ENCODE peak calls at places on chromosomes 7 and 10, in four cellular contexts. One of them, this sample, is unnamed.

GRCh38 chr10:62637249-62638061 is 167.1 kb upstream of the ADO start:
- DNase-seq in PC-3: peak; percentile 94
- DNase-seq in GM23338: no peak
- DNase-seq in MM.1S: peak; percentile 93
- DNase-seq in this sample: no peak

GRCh38 chr10:12726971-12727831 is 274.3 kb downstream of the CCDC3 start:
- DNase-seq in PC-3: no peak
- DNase-seq in GM23338: no peak
- DNase-seq in MM.1S: no peak
- DNase-seq in this sample: no peak

GRCh38 chr10:132434405-132435005 is 37.5 kb downstream of the PWWP2B start:
- DNase-seq in PC-3: peak; percentile 41
- DNase-seq in GM23338: no peak
- DNase-seq in MM.1S: peak; percentile 26
- DNase-seq in this sample: no peak

GRCh38 chr7:134448359-134449229 is 10.3 kb downstream of the AKR1B1 start:
- DNase-seq in PC-3: peak; percentile 97
- DNase-seq in GM23338: no peak
- DNase-seq in MM.1S: no peak
- DNase-seq in this sample: no peak

GRCh38 chr10:68231106-68231901 is 609 bp downstream of the ATOH7 start:
- DNase-seq in PC-3: peak; percentile 84
- DNase-seq in GM23338: peak; percentile 87
- DNase-seq in MM.1S: peak; percentile 80
- DNase-seq in this sample: peak; percentile 87

GRCh38 chr10:31739759-31740158 is 188.9 kb downstream of the ARHGAP12 start:
- DNase-seq in PC-3: no peak
- DNase-seq in GM23338: no peak
- DNase-seq in MM.1S: no peak
- DNase-seq in this sample: no peak

GRCh38 chr7:150420242-150420641 is 30.2 kb upstream of the GIMAP8 start:
- DNase-seq in PC-3: no peak
- DNase-seq in GM23338: no peak
- DNase-seq in MM.1S: no peak
- DNase-seq in this sample: peak; percentile 1

GRCh38 chr10:117537904-117538524 is 4.5 kb upstream of the EMX2 start:
- DNase-seq in PC-3: no peak
- DNase-seq in GM23338: no peak
- DNase-seq in MM.1S: no peak
- DNase-seq in this sample: no peak

GRCh38 chr10:71748671-71749191 is 24.6 kb downstream of the VSIR start:
- DNase-seq in PC-3: no peak
- DNase-seq in GM23338: no peak
- DNase-seq in MM.1S: peak; percentile 89
- DNase-seq in this sample: no peak

GRCh38 chr7:157427811-157428553 is 91.2 kb downstream of the DNAJB6 start:
- DNase-seq in PC-3: no peak
- DNase-seq in GM23338: no peak
- DNase-seq in MM.1S: no peak
- DNase-seq in this sample: no peak

GRCh38 chr7:70788276-70788675 is 343.7 kb upstream of the GALNT17 start:
- DNase-seq in PC-3: no peak
- DNase-seq in GM23338: peak; percentile 33
- DNase-seq in MM.1S: no peak
- DNase-seq in this sample: no peak

GRCh38 chr10:132669208-132669861 is 116.6 kb downstream of the NKX6-2 start:
- DNase-seq in PC-3: no peak
- DNase-seq in GM23338: no peak
- DNase-seq in MM.1S: no peak
- DNase-seq in this sample: no peak

GRCh38 chr7:22863156-22863899 is 40.7 kb upstream of the TOMM7 start:
- DNase-seq in PC-3: no peak
- DNase-seq in GM23338: no peak
- DNase-seq in MM.1S: no peak
- DNase-seq in this sample: no peak

GRCh38 chr7:25856056-25856780 is 295.8 kb upstream of the NFE2L3 start:
- DNase-seq in PC-3: no peak
- DNase-seq in GM23338: peak; percentile 36
- DNase-seq in MM.1S: no peak
- DNase-seq in this sample: no peak

GRCh38 chr10:48895198-48895720 is 44.4 kb downstream of the LRRC18 start:
- DNase-seq in PC-3: no peak
- DNase-seq in GM23338: no peak
- DNase-seq in MM.1S: no peak
- DNase-seq in this sample: no peak

GRCh38 chr10:11921800-11922387 is 98.7 kb downstream of the PROSER2 start:
- DNase-seq in PC-3: no peak
- DNase-seq in GM23338: no peak
- DNase-seq in MM.1S: no peak
- DNase-seq in this sample: no peak

GRCh38 chr7:83547526-83547925 is 101.4 kb downstream of the SEMA3E start:
- DNase-seq in PC-3: peak; percentile 95
- DNase-seq in GM23338: no peak
- DNase-seq in MM.1S: peak; percentile 87
- DNase-seq in this sample: peak; percentile 52

GRCh38 chr10:97648557-97649404 is 8.3 kb downstream of the PI4K2A start:
- DNase-seq in PC-3: peak; percentile 91
- DNase-seq in GM23338: peak; percentile 60
- DNase-seq in MM.1S: no peak
- DNase-seq in this sample: peak; percentile 61

GRCh38 chr7:128919881-128920789 is 9.6 kb upstream of the KCP start:
- DNase-seq in PC-3: no peak
- DNase-seq in GM23338: peak; percentile 59
- DNase-seq in MM.1S: no peak
- DNase-seq in this sample: no peak

GRCh38 chr7:12111461-12112405 is 99.4 kb upstream of the TMEM106B start:
- DNase-seq in PC-3: no peak
- DNase-seq in GM23338: peak; percentile 81
- DNase-seq in MM.1S: peak; percentile 26
- DNase-seq in this sample: no peak

GRCh38 chr10:27192284-27192683 is 37.1 kb downstream of the MASTL start:
- DNase-seq in PC-3: peak; percentile 82
- DNase-seq in GM23338: no peak
- DNase-seq in MM.1S: no peak
- DNase-seq in this sample: peak; percentile 25

GRCh38 chr10:108363566-108363965 is 1199.1 kb upstream of the SORCS1 start:
- DNase-seq in PC-3: no peak
- DNase-seq in GM23338: no peak
- DNase-seq in MM.1S: no peak
- DNase-seq in this sample: no peak

GRCh38 chr10:125880719-125881118 is 373 bp downstream of the DHX32 start:
- DNase-seq in PC-3: no peak
- DNase-seq in GM23338: peak; percentile 8
- DNase-seq in MM.1S: no peak
- DNase-seq in this sample: no peak

GRCh38 chr10:125882596-125882995 is 1.5 kb upstream of the DHX32 start:
- DNase-seq in PC-3: no peak
- DNase-seq in GM23338: no peak
- DNase-seq in MM.1S: no peak
- DNase-seq in this sample: no peak

GRCh38 chr10:125878957-125879835 is 1.9 kb downstream of the DHX32 start:
- DNase-seq in PC-3: peak; percentile 92
- DNase-seq in GM23338: no peak
- DNase-seq in MM.1S: no peak
- DNase-seq in this sample: peak; percentile 55

GRCh38 chr10:125883198-125883597 is 2.1 kb upstream of the DHX32 start:
- DNase-seq in PC-3: no peak
- DNase-seq in GM23338: no peak
- DNase-seq in MM.1S: no peak
- DNase-seq in this sample: no peak

GRCh38 chr10:125881192-125881591 is at the start of gene DHX32:
- DNase-seq in PC-3: no peak
- DNase-seq in GM23338: peak; percentile 91
- DNase-seq in MM.1S: no peak
- DNase-seq in this sample: no peak
- H3K9me2 ChIP-seq in PC-3: no peaks in the 10 kb centered on the region
- H3K9me2 ChIP-seq in GM23338: no peaks in the 10 kb centered on the region
- H3K9me2 ChIP-seq in MM.1S: no peaks in the 10 kb centered on the region
- H3K9me2 ChIP-seq in this sample: no peaks in the 10 kb centered on the region

DNA sequence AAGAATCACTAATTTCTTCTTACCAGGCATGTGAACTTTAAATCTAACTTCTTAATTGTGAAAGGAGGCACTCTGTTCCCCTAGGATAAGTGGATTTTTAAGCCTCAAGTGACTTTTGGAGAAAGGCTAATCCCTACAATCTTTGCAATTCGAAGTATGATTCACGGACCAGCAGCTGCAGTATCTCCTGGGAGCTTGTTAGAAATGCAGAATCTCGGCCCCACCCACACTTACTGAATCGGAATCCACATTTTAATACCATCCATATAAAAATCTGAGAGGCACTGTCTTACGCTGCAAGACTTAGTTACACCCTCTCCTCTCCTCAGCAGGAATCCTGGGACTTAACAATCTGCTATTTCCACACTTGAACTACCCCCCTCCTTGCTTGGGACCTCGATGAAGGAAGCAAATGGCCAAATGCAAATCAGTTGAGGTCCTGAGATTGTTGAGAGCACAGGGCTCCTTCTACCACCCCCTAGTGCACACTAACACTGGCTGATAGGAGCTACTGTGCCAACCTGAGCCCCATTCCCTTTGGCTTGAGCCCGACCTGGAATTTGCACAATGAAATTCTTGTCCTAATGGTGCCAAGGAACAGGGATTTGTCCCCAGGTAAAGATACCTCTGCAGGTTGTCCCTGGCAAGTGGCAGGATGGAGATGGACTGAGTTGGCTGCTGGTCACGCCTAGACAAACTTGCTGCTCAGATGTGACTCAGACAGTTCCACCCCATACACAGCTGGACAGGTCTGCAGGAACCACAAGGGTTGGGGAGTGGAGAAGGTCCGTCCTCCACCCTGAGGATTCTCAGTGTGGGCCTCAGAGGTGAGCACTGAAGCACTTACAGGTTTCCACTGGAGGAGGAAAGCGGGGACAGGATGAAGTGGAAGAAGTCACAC is 20.8 kb downstream of the ITPRIP start:
- DNase-seq in PC-3: peak; percentile 56
- DNase-seq in GM23338: no peak
- DNase-seq in MM.1S: no peak
- DNase-seq in this sample: peak; percentile 39
- TF ChIP-seq EZH2phosphoT487 in PC-3: no peak
- TF ChIP-seq EZH2phosphoT487 in GM23338: no peak
- TF ChIP-seq EZH2phosphoT487 in MM.1S: no peak
- TF ChIP-seq EZH2phosphoT487 in this sample: no peak

GRCh38 chr7:69517985-69518731 is 80.1 kb upstream of the AUTS2 start:
- DNase-seq in PC-3: no peak
- DNase-seq in GM23338: peak; percentile 79
- DNase-seq in MM.1S: no peak
- DNase-seq in this sample: no peak

DNA sequence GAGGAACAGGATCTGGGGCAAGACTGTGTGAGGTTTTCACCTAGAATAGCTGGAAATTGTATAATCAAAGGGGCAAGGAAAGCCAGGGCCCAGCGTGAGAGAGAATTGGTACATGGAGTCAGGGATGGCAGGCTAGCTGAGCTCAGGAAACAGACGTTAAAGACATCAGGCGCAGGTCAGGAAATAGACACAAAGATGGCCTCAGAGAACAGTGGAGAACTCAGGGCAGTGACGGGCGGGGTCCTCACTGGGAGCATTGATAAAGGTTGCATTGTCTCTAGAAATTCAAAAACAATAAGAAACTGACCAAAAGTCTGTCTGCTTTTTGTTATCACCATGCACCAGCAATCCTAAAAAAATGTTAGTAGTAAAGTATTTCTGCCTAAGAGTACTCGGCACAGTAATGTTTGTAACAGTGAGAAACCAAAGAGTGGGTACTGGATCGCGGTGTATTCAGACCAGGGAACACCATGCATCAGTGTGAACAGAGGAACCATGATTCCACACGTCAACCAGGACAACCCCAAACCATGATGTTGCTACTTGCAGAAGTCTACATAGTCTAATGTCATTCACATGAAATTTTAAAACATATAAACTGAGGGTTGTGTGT is 82.0 kb upstream of the AUTS2 start:
- DNase-seq in PC-3: no peak
- DNase-seq in GM23338: no peak
- DNase-seq in MM.1S: no peak
- DNase-seq in this sample: no peak
- H3K9me2 ChIP-seq in PC-3: no peaks in the 10 kb centered on the region
- H3K9me2 ChIP-seq in GM23338: no peaks in the 10 kb centered on the region
- H3K9me2 ChIP-seq in MM.1S: no peaks in the 10 kb centered on the region
- H3K9me2 ChIP-seq in this sample: no peaks in the 10 kb centered on the region

DNA sequence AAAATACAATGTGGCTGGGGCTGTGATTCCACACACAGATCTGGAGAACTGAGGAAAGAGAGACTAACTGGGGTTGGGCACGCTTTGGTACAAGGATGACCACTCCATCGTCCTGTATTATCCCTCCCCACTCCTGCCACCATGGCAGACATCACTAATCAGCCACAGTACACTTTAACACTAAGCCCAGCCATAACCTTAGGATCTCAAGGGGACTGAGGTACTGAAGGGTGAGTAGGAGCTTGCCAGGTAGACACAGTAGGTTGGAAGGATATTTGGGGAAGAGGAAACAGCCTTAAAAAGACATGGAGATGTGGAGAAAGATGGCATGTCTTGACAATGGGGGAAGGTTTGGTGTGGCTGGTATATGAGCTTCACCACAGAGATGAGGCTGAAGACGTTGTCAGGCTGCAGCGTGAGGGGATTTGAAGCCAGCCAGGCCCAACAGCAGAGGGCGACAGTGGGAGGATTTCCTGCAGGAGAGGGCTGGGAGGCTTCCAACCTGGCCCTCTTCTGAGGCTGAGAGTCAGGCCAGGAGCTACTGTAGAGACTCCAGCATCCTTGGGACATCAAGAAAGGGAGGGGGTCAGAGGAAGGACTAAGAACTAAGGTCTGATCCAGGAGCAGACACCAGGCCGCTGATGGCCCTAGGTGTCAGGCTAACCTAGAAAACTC is 58.6 kb upstream of the COL13A1 start:
- DNase-seq in PC-3: peak; percentile 56
- DNase-seq in GM23338: peak; percentile 75
- DNase-seq in MM.1S: no peak
- DNase-seq in this sample: peak; percentile 55
- TF ChIP-seq EZH2phosphoT487 in PC-3: no peak
- TF ChIP-seq EZH2phosphoT487 in GM23338: no peak
- TF ChIP-seq EZH2phosphoT487 in MM.1S: no peak
- TF ChIP-seq EZH2phosphoT487 in this sample: no peak

GRCh38 chr10:89364533-89364932 is 13.3 kb upstream of the IFIT1B start:
- DNase-seq in PC-3: no peak
- DNase-seq in GM23338: no peak
- DNase-seq in MM.1S: peak; percentile 18
- DNase-seq in this sample: no peak
- H3K9me2 ChIP-seq in PC-3: no peaks in the 10 kb centered on the region
- H3K9me2 ChIP-seq in GM23338: no peaks in the 10 kb centered on the region
- H3K9me2 ChIP-seq in MM.1S: no peaks in the 10 kb centered on the region
- H3K9me2 ChIP-seq in this sample: no peaks in the 10 kb centered on the region

GRCh38 chr7:35906191-35906908 is 105.5 kb downstream of the SEPTIN7 start:
- DNase-seq in PC-3: peak; percentile 81
- DNase-seq in GM23338: peak; percentile 79
- DNase-seq in MM.1S: peak; percentile 73
- DNase-seq in this sample: peak; percentile 83

GRCh38 chr7:35908305-35909223 is 107.7 kb downstream of the SEPTIN7 start:
- DNase-seq in PC-3: no peak
- DNase-seq in GM23338: peak; percentile 20
- DNase-seq in MM.1S: no peak
- DNase-seq in this sample: no peak

GRCh38 chr7:35905555-35905954 is 104.7 kb downstream of the SEPTIN7 start:
- DNase-seq in PC-3: no peak
- DNase-seq in GM23338: no peak
- DNase-seq in MM.1S: no peak
- DNase-seq in this sample: no peak

GRCh38 chr7:35909870-35910357 is 109.1 kb downstream of the SEPTIN7 start:
- DNase-seq in PC-3: no peak
- DNase-seq in GM23338: no peak
- DNase-seq in MM.1S: no peak
- DNase-seq in this sample: no peak
- TF ChIP-seq EZH2phosphoT487 in PC-3: no peak
- TF ChIP-seq EZH2phosphoT487 in GM23338: no peak
- TF ChIP-seq EZH2phosphoT487 in MM.1S: no peak
- TF ChIP-seq EZH2phosphoT487 in this sample: no peak